ENCODE peak calls at places on chromosomes 16 and 17, in eight cellular contexts. D, X, T, H, W, I, C and E are unnamed samples.

GRCh38 chr17:161481-161880 is 20.0 kb downstream of the DOC2B start:
- DNase-seq in W (no peak), T (no peak), H (no peak), I (no peak), D (no peak), C (no peak), X (no peak), E (no peak)

GRCh38 chr16:30649725-30650368 is 913 bp upstream of the PRR14 start:
- DNase-seq in H (no peak), W (no peak), T (no peak), C (no peak), D (peak; percentile 48), I (peak; percentile 81), X (no peak), E (no peak)

GRCh38 chr16:56851671-56852400 is 13.2 kb upstream of the SLC12A3 start:
- DNase-seq in H (no peak), T (peak; percentile 30), W (no peak), X (no peak), I (peak; percentile 48), C (no peak), D (peak; percentile 22), E (no peak)

GRCh38 chr17:34135841-34136240 is 119.2 kb upstream of the CCL2 start:
- DNase-seq in D (no peak), C (no peak), H (no peak), W (no peak), X (no peak), I (no peak), T (no peak), E (no peak)

GRCh38 chr17:37824534-37825485 is 80.0 kb upstream of the HNF1B start:
- DNase-seq in I (no peak), T (peak; percentile 92), H (peak; percentile 83), X (no peak), C (peak; percentile 81), D (peak; percentile 48), W (no peak), E (no peak)

GRCh38 chr17:57603978-57604377 is 141.1 kb downstream of the CCDC182 start:
- DNase-seq in H (no peak), X (no peak), T (no peak), C (no peak), W (no peak), D (peak; percentile 95), I (peak; percentile 69), E (no peak)

GRCh38 chr16:64238576-64238975 is 883.3 kb downstream of the CDH11 start:
- DNase-seq in H (no peak), I (no peak), D (no peak), T (peak; percentile 46), W (no peak), X (no peak), C (no peak), E (no peak)

GRCh38 chr17:81520021-81520894 is 7.7 kb upstream of the ACTG1 start:
- DNase-seq in T (no peak), I (peak; percentile 67), H (no peak), C (no peak), D (no peak), W (peak; percentile 49), X (no peak), E (no peak)

GRCh38 chr17:49038544-49038943 is 41.4 kb downstream of the IGF2BP1 start:
- DNase-seq in H (no peak), I (no peak), X (no peak), C (no peak), D (no peak), T (no peak), W (no peak), E (no peak)

GRCh38 chr17:49031965-49032928 is 35.1 kb downstream of the IGF2BP1 start:
- DNase-seq in I (no peak), T (peak; percentile 65), H (peak; percentile 50), W (no peak), X (no peak), C (no peak), D (peak; percentile 70), E (no peak)

GRCh38 chr17:49038138-49038537 is 41.0 kb downstream of the IGF2BP1 start:
- DNase-seq in W (no peak), D (no peak), H (no peak), T (no peak), X (no peak), C (no peak), I (no peak), E (no peak)

GRCh38 chr17:49036270-49036626 is 39.1 kb downstream of the IGF2BP1 start:
- DNase-seq in I (no peak), T (no peak), D (no peak), C (no peak), W (no peak), X (no peak), H (no peak), E (no peak)

DNA sequence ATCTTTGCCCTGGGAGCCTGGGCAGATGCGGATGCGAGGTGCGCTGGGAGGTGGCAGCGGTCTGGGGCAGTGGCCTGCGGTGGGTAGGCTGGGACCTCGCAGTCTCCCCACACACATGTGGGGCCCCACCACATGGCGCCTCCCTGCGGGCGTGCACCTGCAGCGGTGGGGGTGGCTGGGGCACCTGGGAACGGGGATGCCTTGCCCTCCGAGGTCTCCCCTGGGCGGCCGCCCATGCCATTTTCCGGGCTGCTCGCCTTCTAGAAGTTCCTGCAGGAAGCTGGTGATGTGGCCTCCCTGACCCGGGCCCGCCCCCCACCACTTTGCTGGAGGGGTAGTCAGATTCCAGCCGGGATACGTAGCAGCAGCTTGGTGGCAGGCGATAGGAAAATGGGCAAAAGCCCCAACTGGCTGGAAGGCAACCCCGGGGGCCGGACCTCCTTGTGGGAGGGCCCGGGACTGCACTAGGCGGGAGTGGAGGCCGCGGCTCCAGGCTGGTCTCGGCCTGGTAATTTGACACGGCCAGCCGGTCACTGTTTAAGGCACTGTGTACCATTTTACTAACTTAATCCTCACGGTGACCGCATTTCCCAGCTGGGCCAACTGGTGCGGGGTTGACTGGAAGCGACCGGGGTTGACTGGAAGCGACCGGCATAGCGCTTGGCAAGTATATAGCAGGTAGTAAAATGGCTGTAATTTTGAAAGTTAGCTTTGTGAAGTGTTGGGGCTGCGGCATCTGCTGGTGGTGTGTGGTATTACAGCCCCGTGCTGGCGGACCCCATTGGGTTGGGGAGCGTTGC is 38.5 kb downstream of the IGF2BP1 start:
- DNase-seq in T (peak; percentile 33), D (peak; percentile 35), H (no peak), W (peak; percentile 72), C (no peak), I (no peak), X (peak; percentile 30), E (no peak)
- H3K4me3 ChIP-seq in T (no peak overlapping the region), D (no peak overlapping the region), H (no peak overlapping the region), W (peak overlapping the region; percentile 55), C (peak overlapping the region; percentile 35), I (no peak overlapping the region), X (peak overlapping the region; percentile 46), E (no peak overlapping the region)

DNA sequence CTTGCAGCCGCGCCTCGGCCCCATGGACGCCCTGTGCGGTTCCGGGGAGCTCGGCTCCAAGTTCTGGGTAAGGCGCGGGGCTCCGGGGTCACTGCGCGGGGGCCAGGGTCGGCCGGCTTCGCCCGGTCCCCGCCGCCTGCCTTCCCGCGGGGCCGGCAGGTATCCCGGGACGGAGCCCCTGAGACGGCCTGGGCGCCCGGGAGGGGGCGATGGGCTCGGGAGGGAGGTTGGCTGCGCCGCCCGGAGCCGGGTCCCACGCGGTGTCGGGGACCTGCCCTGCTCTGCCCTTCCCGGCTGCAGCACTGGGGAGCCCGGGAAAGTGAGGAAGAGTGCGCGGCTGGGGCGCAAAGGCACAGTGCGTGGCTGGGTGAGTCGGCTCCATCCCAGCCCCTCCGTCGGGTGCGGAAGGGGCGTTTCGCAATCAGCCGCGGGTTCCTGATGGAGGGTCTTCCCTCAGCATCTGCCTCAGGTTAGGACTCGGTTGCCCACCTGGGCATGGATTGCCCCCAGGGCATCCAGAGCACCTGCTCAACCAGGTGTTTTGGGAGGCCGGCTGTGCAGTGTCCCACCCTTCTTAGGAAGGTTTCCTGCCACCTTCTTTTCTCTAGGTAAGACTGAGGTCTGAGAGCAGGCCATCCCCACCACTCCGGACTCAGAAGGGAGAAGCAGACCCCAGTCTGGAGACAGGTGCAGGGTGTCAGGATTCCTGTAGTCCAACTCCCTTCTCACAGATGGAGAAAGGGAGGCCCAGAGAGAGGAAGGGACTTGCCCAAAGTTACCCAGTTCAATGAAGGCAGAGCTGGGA is 436 bp downstream of the ABCC3 start:
- DNase-seq in I (no peak), X (no peak), W (no peak), D (no peak), H (no peak), C (no peak), T (no peak), E (no peak)
- TF ChIP-seq CTCF in I (no peak), X (no peak), W (no peak), D (no peak), H (no peak), C (no peak), T (no peak), E (no peak)

GRCh38 chr17:17898673-17899072 is 61.9 kb upstream of the SREBF1 start:
- DNase-seq in H (no peak), C (no peak), X (no peak), I (no peak), W (no peak), D (no peak), T (no peak), E (no peak)

GRCh38 chr17:17902357-17902756 is 65.6 kb upstream of the SREBF1 start:
- DNase-seq in X (no peak), I (no peak), C (no peak), W (no peak), D (no peak), T (no peak), H (no peak), E (no peak)

GRCh38 chr17:17902877-17903276 is 66.1 kb upstream of the SREBF1 start:
- DNase-seq in D (no peak), C (no peak), H (no peak), T (no peak), I (no peak), W (peak; percentile 66), X (no peak), E (no peak)

GRCh38 chr17:17899486-17899885 is 62.7 kb upstream of the SREBF1 start:
- DNase-seq in T (no peak), H (no peak), D (no peak), C (no peak), W (peak; percentile 65), I (no peak), X (no peak), E (no peak)

DNA sequence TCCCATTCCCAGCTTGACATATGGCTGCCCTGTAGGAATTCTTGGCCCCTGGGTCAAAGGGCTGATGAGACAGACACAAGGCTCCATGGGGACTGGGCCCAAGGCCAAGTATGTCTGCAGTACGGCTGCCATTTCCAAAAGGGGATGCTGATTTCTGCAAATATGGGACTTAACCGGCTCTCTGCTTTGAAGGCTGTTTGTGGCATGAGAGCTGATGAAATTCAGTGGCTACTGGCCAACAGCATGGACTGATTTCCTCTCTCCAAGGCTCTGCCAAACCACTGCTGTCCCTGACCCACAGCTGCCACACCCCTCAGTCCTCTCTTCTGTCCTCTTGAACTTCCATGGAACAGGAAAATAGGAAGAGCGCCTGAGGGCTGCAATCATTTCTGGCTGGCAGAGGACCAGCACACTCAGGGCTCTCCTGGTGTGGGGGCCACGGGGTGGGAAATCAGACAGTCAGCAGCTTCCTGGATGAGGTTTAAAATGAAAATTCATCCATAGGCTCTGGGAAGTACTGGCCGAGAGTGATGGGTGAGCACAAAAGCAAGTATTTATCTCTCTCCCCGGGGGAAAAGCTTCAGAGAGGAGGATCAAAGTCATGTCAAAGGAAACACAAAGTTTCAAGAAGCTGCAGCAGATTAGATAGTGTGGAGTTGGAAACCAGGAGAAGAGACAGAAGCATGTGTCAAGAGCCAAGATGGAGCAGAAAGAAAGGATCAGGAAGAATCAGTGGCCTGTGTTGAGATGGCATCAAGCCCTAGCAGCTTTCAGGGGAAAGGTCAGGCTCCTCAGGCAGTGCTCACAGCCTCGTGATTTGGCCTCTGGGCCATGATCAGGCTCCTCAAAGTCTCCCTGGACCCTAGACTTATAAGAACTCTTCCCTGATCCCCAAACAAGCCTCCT is 64.1 kb upstream of the SREBF1 start:
- DNase-seq in D (peak; percentile 29), T (peak; percentile 95), C (peak; percentile 47), X (peak; percentile 81), W (peak; percentile 90), I (peak; percentile 81), H (peak; percentile 99), E (peak; percentile 77)
- H3K4me3 ChIP-seq in D (no peak overlapping the region), T (no peak overlapping the region), C (no peak overlapping the region), X (no peak overlapping the region), W (no peak overlapping the region), I (no peak overlapping the region), H (no peak overlapping the region), E (no peak overlapping the region)

GRCh38 chr16:54940279-54940604 is 9.6 kb downstream of the IRX5 start:
- DNase-seq in C (no peak), H (no peak), T (no peak), I (no peak), D (no peak), X (no peak), W (no peak), E (no peak)

GRCh38 chr16:54936979-54937672 is 6.5 kb downstream of the IRX5 start:
- DNase-seq in C (no peak), H (no peak), T (peak; percentile 66), I (peak; percentile 90), X (no peak), D (peak; percentile 53), W (peak; percentile 81), E (no peak)

GRCh38 chr16:54939537-54940278 is 9.0 kb downstream of the IRX5 start:
- DNase-seq in D (no peak), X (no peak), H (no peak), W (no peak), T (peak; percentile 3), I (no peak), C (no peak), E (no peak)

GRCh38 chr16:54937673-54938350 is 7.1 kb downstream of the IRX5 start:
- DNase-seq in H (no peak), D (no peak), C (no peak), I (peak; percentile 69), X (no peak), W (no peak), T (no peak), E (no peak)

GRCh38 chr16:54938351-54939346 is 8.0 kb downstream of the IRX5 start:
- DNase-seq in H (no peak), C (no peak), W (no peak), D (no peak), X (no peak), T (peak; percentile 11), I (peak; percentile 75), E (no peak)
- TF ChIP-seq CTCF in H (no peak), C (no peak), W (no peak), D (no peak), X (peak; percentile 9), T (no peak), I (no peak), E (no peak)